ENCODE peak calls at places on chromosomes 1 and 21, in ten cellular contexts. S, O, Z, K, L, E, C, D, T and F are unnamed samples.

GRCh38 chr1:235074335-235075120 is 54.1 kb downstream of the TOMM20 start:
- DNase-seq in S (peak), O (no peak), Z (no peak), K (peak), L (peak), E (peak), C (peak), D (peak), T (peak), F (peak)

GRCh38 chr1:5632226-5632625 is 360.0 kb downstream of the NPHP4 start:
- DNase-seq in S (no peak), O (no peak), Z (no peak), K (no peak), L (no peak), E (no peak), C (no peak), D (no peak), T (no peak), F (peak)

GRCh38 chr1:162008799-162009198 is 14.9 kb downstream of the OLFML2B start:
- DNase-seq in S (no peak), O (peak), Z (no peak), K (no peak), L (no peak), E (no peak), C (no peak), D (no peak), T (no peak), F (no peak)

GRCh38 chr1:96472471-96472870 is 249.1 kb upstream of the PTBP2 start:
- DNase-seq in S (no peak), O (no peak), Z (no peak), K (no peak), L (no peak), E (no peak), C (peak), D (peak), T (no peak), F (no peak)

GRCh38 chr1:210237981-210238380 is 5.4 kb downstream of the SERTAD4 start:
- DNase-seq in S (no peak), O (peak), Z (no peak), K (no peak), L (no peak), E (no peak), C (no peak), D (no peak), T (no peak), F (no peak)

GRCh38 chr1:18341291-18342058 is 139.3 kb upstream of the KLHDC7A start:
- DNase-seq in S (no peak), O (no peak), Z (no peak), K (no peak), L (no peak), E (no peak), C (no peak), D (no peak), T (no peak), F (peak)

GRCh38 chr1:1200876-1201810 is 5.2 kb downstream of the TNFRSF18 start:
- DNase-seq in S (peak), O (peak), Z (no peak), K (peak), L (no peak), E (peak), C (peak), D (peak), T (peak), F (peak)

GRCh38 chr21:32412162-32412997 is at the start of gene EVA1C:
- DNase-seq in S (peak), O (peak), Z (no peak), K (peak), L (no peak), E (peak), C (no peak), D (peak), T (peak), F (no peak)

GRCh38 chr1:24904731-24905354 is 25.2 kb downstream of the RUNX3 start:
- DNase-seq in S (no peak), O (peak), Z (no peak), K (peak), L (no peak), E (no peak), C (no peak), D (no peak), T (no peak), F (no peak)

GRCh38 chr1:103931891-103932290 is 182.2 kb downstream of the AMY1C start:
- DNase-seq in S (no peak), O (no peak), Z (no peak), K (no peak), L (no peak), E (peak), C (no peak), D (no peak), T (no peak), F (no peak)

GRCh38 chr1:92909321-92909720 is 51.9 kb downstream of the DIPK1A start:
- DNase-seq in S (no peak), O (no peak), Z (peak), K (no peak), L (peak), E (peak), C (peak), D (peak), T (no peak), F (no peak)

GRCh38 chr1:72431810-72432209 is 149.5 kb upstream of the NEGR1 start:
- DNase-seq in S (no peak), O (no peak), Z (no peak), K (no peak), L (no peak), E (peak), C (no peak), D (peak), T (no peak), F (no peak)

GRCh38 chr1:52238887-52239707 is 97.2 kb downstream of the ZFYVE9 start:
- DNase-seq in S (peak), O (no peak), Z (no peak), K (no peak), L (no peak), E (peak), C (no peak), D (peak), T (no peak), F (peak)

GRCh38 chr1:59759156-59759925 is 55.4 kb upstream of the HOOK1 start:
- DNase-seq in S (peak), O (peak), Z (no peak), K (peak), L (peak), E (peak), C (peak), D (peak), T (peak), F (peak)

GRCh38 chr21:42107881-42108553 is 36.9 kb downstream of the UMODL1 start:
- DNase-seq in S (peak), O (peak), Z (no peak), K (no peak), L (no peak), E (peak), C (no peak), D (peak), T (peak), F (peak)

GRCh38 chr1:192974701-192975100 is 84.5 kb downstream of the UCHL5 start:
- DNase-seq in S (no peak), O (no peak), Z (peak), K (no peak), L (no peak), E (no peak), C (no peak), D (peak), T (no peak), F (no peak)

GRCh38 chr21:38853421-38853919 is 47.7 kb downstream of the ETS2 start:
- DNase-seq in S (peak), O (no peak), Z (peak), K (no peak), L (no peak), E (peak), C (peak), D (peak), T (peak), F (peak)

GRCh38 chr1:63943393-63943792 is 169.6 kb downstream of the ROR1 start:
- DNase-seq in S (no peak), O (no peak), Z (no peak), K (no peak), L (no peak), E (no peak), C (no peak), D (no peak), T (no peak), F (no peak)

GRCh38 chr21:37461494-37461893 is 94.9 kb downstream of the DYRK1A start:
- DNase-seq in S (no peak), O (no peak), Z (no peak), K (no peak), L (no peak), E (no peak), C (no peak), D (peak), T (no peak), F (peak)

GRCh38 chr1:72284398-72285073 is 2.2 kb upstream of the NEGR1 start:
- DNase-seq in S (peak), O (peak), Z (peak), K (peak), L (peak), E (peak), C (peak), D (peak), T (peak), F (peak)

GRCh38 chr1:9555942-9556341 is 16.7 kb downstream of the SLC25A33 start:
- DNase-seq in S (no peak), O (no peak), Z (no peak), K (no peak), L (no peak), E (no peak), C (no peak), D (no peak), T (no peak), F (no peak)

GRCh38 chr1:151888972-151889570 is 20.2 kb downstream of the THEM4 start:
- DNase-seq in S (no peak), O (no peak), Z (no peak), K (no peak), L (no peak), E (peak), C (no peak), D (peak), T (peak), F (peak)

GRCh38 chr1:210754931-210755670 is 378.8 kb downstream of the KCNH1 start:
- DNase-seq in S (no peak), O (peak), Z (no peak), K (no peak), L (no peak), E (peak), C (no peak), D (no peak), T (no peak), F (no peak)

GRCh38 chr1:161044908-161045748 is 649 bp downstream of the USF1 start:
- DNase-seq in S (peak), O (peak), Z (no peak), K (peak), L (peak), E (peak), C (peak), D (peak), T (peak), F (peak)

GRCh38 chr1:230393722-230394121 is 32.4 kb downstream of the PGBD5 start:
- DNase-seq in S (no peak), O (no peak), Z (no peak), K (no peak), L (no peak), E (no peak), C (no peak), D (no peak), T (no peak), F (no peak)

GRCh38 chr1:182059936-182060335 is 1.6 kb downstream of the ZNF648 start:
- DNase-seq in S (no peak), O (no peak), Z (no peak), K (no peak), L (no peak), E (no peak), C (no peak), D (no peak), T (no peak), F (no peak)

GRCh38 chr1:160723332-160723731 is 11.7 kb upstream of the CD48 start:
- DNase-seq in S (no peak), O (no peak), Z (no peak), K (no peak), L (no peak), E (no peak), C (no peak), D (no peak), T (no peak), F (no peak)

GRCh38 chr1:186482661-186483255 is 21.8 kb upstream of the PDC start:
- DNase-seq in S (peak), O (peak), Z (no peak), K (peak), L (peak), E (peak), C (peak), D (peak), T (peak), F (peak)

GRCh38 chr21:44319407-44320065 is 19.7 kb downstream of the CFAP410 start:
- DNase-seq in S (no peak), O (no peak), Z (no peak), K (no peak), L (no peak), E (no peak), C (no peak), D (no peak), T (no peak), F (no peak)

GRCh38 chr1:187411118-187411517 is 582.4 kb downstream of the PLA2G4A start:
- DNase-seq in S (no peak), O (no peak), Z (no peak), K (no peak), L (no peak), E (no peak), C (no peak), D (no peak), T (no peak), F (peak)

GRCh38 chr1:226073184-226073950 is 10.9 kb downstream of the H3-3A start:
- DNase-seq in S (no peak), O (no peak), Z (no peak), K (no peak), L (no peak), E (no peak), C (no peak), D (no peak), T (no peak), F (no peak)

GRCh38 chr1:244381887-244382565 is 69.7 kb downstream of the ADSS2 start:
- DNase-seq in S (no peak), O (no peak), Z (no peak), K (no peak), L (peak), E (peak), C (peak), D (peak), T (peak), F (no peak)
- H3K4me3 ChIP-seq in S (no peak), O (no peak), Z (no peak), K (no peak), L (no peak), E (no peak), C (no peak), D (no peak), T (no peak), F (no peak)

GRCh38 chr1:20072771-20073170 is 2.8 kb downstream of the PLA2G5 start:
- DNase-seq in S (no peak), O (no peak), Z (no peak), K (no peak), L (no peak), E (no peak), C (no peak), D (no peak), T (no peak), F (no peak)

GRCh38 chr1:20070357-20070756 is 363 bp downstream of the PLA2G5 start:
- DNase-seq in S (no peak), O (no peak), Z (no peak), K (no peak), L (no peak), E (no peak), C (no peak), D (no peak), T (no peak), F (no peak)

GRCh38 chr1:20068722-20069121 is 1.3 kb upstream of the PLA2G5 start:
- DNase-seq in S (no peak), O (no peak), Z (no peak), K (no peak), L (no peak), E (no peak), C (no peak), D (no peak), T (no peak), F (no peak)

GRCh38 chr1:20071416-20071815 is 1.4 kb downstream of the PLA2G5 start:
- DNase-seq in S (no peak), O (no peak), Z (no peak), K (no peak), L (no peak), E (no peak), C (no peak), D (no peak), T (no peak), F (no peak)

DNA sequence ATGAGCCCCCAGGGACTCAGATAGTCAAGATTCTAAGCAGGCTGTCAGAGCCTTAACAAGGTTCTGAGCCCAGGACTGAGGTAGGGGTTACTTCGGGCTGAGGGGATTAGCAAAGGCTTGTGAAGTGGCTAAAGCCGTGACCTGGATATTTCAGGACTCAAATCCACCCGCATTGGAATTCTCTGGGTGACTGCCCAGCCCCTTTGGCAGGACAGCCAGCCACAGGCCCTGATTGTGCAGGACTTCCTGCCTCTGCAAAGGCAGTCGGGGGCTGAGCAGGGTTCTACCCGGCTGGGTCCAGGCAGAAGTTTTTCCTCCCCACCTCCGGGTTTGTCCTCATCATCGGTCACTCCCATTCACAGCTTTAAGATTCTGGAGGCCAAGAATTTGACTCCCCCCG is at the start of gene PLA2G5:
- DNase-seq in S (no peak), O (no peak), Z (no peak), K (peak), L (no peak), E (no peak), C (no peak), D (peak), T (no peak), F (no peak)
- H3K4me3 ChIP-seq in S (no peak), O (no peak), Z (no peak), K (no peak), L (no peak), E (no peak), C (no peak), D (no peak), T (no peak), F (no peak)

GRCh38 chr1:165855010-165855838 is 27.8 kb downstream of the UCK2 start:
- DNase-seq in S (no peak), O (no peak), Z (no peak), K (no peak), L (no peak), E (no peak), C (no peak), D (no peak), T (no peak), F (no peak)
- H3K4me3 ChIP-seq in S (no peak), O (no peak), Z (no peak), K (no peak), L (no peak), E (no peak), C (no peak), D (no peak), T (no peak), F (no peak)

GRCh38 chr1:90924982-90925381 is 96.9 kb downstream of the ZNF644 start:
- DNase-seq in S (no peak), O (peak), Z (no peak), K (no peak), L (no peak), E (no peak), C (peak), D (no peak), T (no peak), F (no peak)

GRCh38 chr1:90922996-90923395 is 98.8 kb downstream of the ZNF644 start:
- DNase-seq in S (no peak), O (no peak), Z (no peak), K (no peak), L (no peak), E (no peak), C (no peak), D (no peak), T (no peak), F (no peak)

GRCh38 chr1:90922202-90922601 is 99.6 kb downstream of the ZNF644 start:
- DNase-seq in S (no peak), O (no peak), Z (no peak), K (no peak), L (no peak), E (no peak), C (no peak), D (no peak), T (no peak), F (no peak)

GRCh38 chr1:90925928-90926869 is 95.6 kb downstream of the ZNF644 start:
- DNase-seq in S (no peak), O (no peak), Z (peak), K (no peak), L (peak), E (no peak), C (peak), D (peak), T (no peak), F (no peak)

GRCh38 chr1:90926971-90927370 is 94.9 kb downstream of the ZNF644 start:
- DNase-seq in S (no peak), O (peak), Z (no peak), K (no peak), L (no peak), E (no peak), C (no peak), D (no peak), T (no peak), F (no peak)
- H3K4me3 ChIP-seq in S (no peak), O (no peak), Z (no peak), K (no peak), L (no peak), E (no peak), C (no peak), D (no peak), T (no peak), F (no peak)